ENCODE peak calls at places on chromosomes 2 and 18, in nine cellular contexts. S, Q, O, E, P, Z, J, L and B are unnamed samples.

GRCh38 chr2:166343467-166343866 is 32.3 kb downstream of the SCN9A start:
- DNase-seq in J (no peak), O (no peak), Z (no peak), E (no peak), L (no peak), P (no peak), S (no peak), Q (no peak), B (no peak)

GRCh38 chr2:9234680-9235387 is 28.2 kb downstream of the ASAP2 start:
- DNase-seq in P (peak), J (no peak), E (peak), O (no peak), S (peak), Q (peak), Z (no peak), L (peak), B (no peak)

GRCh38 chr2:65605427-65606058 is 173.1 kb upstream of the SPRED2 start:
- DNase-seq in P (no peak), S (no peak), J (no peak), L (no peak), Z (no peak), Q (no peak), E (no peak), O (no peak), B (no peak)

GRCh38 chr18:3649135-3649558 is 199.2 kb downstream of the TGIF1 start:
- DNase-seq in Q (no peak), O (no peak), P (no peak), J (no peak), E (no peak), L (no peak), Z (no peak), S (no peak), B (no peak)

GRCh38 chr18:46449033-46449432 is 208.0 kb downstream of the LOXHD1 start:
- DNase-seq in S (no peak), L (no peak), P (no peak), Z (no peak), J (no peak), E (peak), Q (no peak), O (no peak), B (no peak)

GRCh38 chr2:189291460-189291859 is 111.9 kb upstream of the COL5A2 start:
- DNase-seq in P (no peak), Q (no peak), O (no peak), J (no peak), E (no peak), L (no peak), Z (no peak), S (no peak), B (no peak)

GRCh38 chr2:47945036-47945781 is 38.9 kb upstream of the FBXO11 start:
- DNase-seq in Q (no peak), J (no peak), P (no peak), S (no peak), E (no peak), O (no peak), Z (no peak), L (no peak), B (no peak)

GRCh38 chr2:165440367-165440766 is 29.1 kb upstream of the CSRNP3 start:
- DNase-seq in O (no peak), E (peak), J (no peak), Z (no peak), Q (no peak), P (no peak), L (no peak), S (peak), B (no peak)

GRCh38 chr2:225272173-225272572 is 127.3 kb upstream of the NYAP2 start:
- DNase-seq in O (no peak), J (no peak), E (no peak), S (no peak), L (no peak), Z (no peak), P (no peak), Q (no peak), B (no peak)

GRCh38 chr2:173496746-173497145 is 142.1 kb downstream of the CDCA7 start:
- DNase-seq in E (no peak), S (peak), O (no peak), Z (no peak), P (peak), J (no peak), L (no peak), Q (no peak), B (no peak)